ENCODE peak calls at places on chromosomes 7 and 10, in four cellular contexts. L, K, I and R are unnamed samples. For H3K36me3 and H3K4me1, the result is how much of the 10 kb centered on the place peaks cover.

GRCh38 chr10:14389981-14390590 is 59.4 kb upstream of the FRMD4A start:
- DNase-seq in I (no peak), L (no peak), K (no peak), R (no peak)

GRCh38 chr7:146735992-146736391 is 619.4 kb downstream of the CNTNAP2 start:
- DNase-seq in K (no peak), L (no peak), I (no peak), R (no peak)

GRCh38 chr7:94364816-94365215 is 29.9 kb upstream of the COL1A2 start:
- DNase-seq in K (no peak), I (no peak), L (no peak), R (no peak)

GRCh38 chr7:22082553-22082885 is 136.8 kb upstream of the CDCA7L start:
- DNase-seq in L (no peak), K (no peak), I (no peak), R (no peak)

GRCh38 chr10:110138197-110138812 is 69.1 kb upstream of the MXI1 start:
- DNase-seq in K (no peak), I (no peak), L (peak), R (no peak)

GRCh38 chr10:30502266-30503058 is 68.5 kb downstream of the MAP3K8 start:
- DNase-seq in K (no peak), I (peak), L (peak), R (no peak)

GRCh38 chr10:98045785-98046389 is 15.5 kb upstream of the CRTAC1 start:
- DNase-seq in L (peak), I (peak), K (peak), R (peak)

GRCh38 chr7:34156336-34156735 is 251.0 kb downstream of the BMPER start:
- DNase-seq in I (no peak), L (no peak), K (no peak), R (no peak)

GRCh38 chr7:53003653-53004445 is 31.6 kb upstream of the POM121L12 start:
- DNase-seq in L (no peak), K (no peak), I (no peak), R (no peak)

GRCh38 chr7:139592801-139593461 is 69.4 kb downstream of the CLEC2L start:
- DNase-seq in K (no peak), I (no peak), L (no peak), R (no peak)
- H3K36me3 ChIP-seq in K (under half), I (under half), L (under half), R (under half)

DNA sequence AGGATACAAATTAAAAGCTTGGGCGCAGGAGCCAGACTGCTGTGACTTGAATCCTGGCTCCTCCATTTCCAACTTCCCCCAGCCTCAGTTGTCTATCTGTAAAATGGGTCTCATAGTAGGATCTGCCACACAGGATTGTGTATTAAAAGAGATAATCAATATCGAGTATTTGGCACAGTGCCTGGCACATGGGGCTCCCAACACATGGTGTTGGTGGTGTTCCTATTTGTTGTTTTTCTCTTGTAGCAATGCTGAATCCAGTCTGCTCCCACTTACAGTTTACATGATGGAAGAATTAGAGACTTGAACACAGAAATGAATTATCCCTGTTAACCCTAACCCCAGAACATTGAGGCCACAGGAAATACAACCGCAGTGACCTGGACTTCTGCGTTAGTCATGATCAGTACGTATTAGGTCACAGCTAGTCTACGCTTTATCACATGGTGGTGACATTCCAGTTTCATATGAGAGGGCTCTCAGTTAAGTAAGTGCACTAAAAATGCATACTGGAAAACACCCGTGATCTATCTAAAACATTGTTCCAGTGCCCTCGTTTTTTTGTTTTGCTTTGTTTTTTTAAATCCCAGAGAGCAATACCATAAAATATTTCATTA is 169.5 kb upstream of the KLF14 start:
- DNase-seq in I (no peak), L (peak), K (no peak), R (no peak)
- H3K4me1 ChIP-seq in I (under half), L (under half), K (under half), R (under half)

DNA sequence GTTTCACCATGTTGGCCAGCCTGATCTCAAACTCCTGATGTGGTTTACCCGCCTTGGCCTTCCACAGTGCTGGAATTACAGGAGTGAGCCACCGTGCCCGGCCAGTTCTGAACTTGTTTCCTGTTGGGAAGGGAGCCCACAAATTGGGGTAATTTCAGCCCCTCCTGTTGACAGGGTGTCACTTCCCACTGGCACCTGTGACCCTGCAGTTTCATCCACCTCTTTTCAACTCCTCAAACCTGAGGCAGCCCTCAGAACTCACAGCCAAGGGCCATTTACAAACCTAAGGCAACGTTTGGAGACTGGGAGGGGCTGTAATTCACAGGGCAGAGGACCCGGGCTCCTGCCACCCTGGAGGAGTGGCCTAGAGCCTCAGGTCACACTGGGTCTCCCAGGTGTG is 22.2 kb upstream of the CHST12 start:
- DNase-seq in K (no peak), I (no peak), L (no peak), R (no peak)
- H3K36me3 ChIP-seq in K (under half), I (under half), L (under half), R (under half)

GRCh38 chr7:150962743-150963399 is 15.2 kb downstream of the KCNH2 start:
- DNase-seq in K (peak), L (peak), I (peak), R (peak)

GRCh38 chr7:150962285-150962742 is 15.8 kb downstream of the KCNH2 start:
- DNase-seq in K (no peak), I (no peak), L (no peak), R (no peak)

GRCh38 chr7:150959739-150960734 is 18.1 kb downstream of the KCNH2 start:
- DNase-seq in K (no peak), I (no peak), L (no peak), R (no peak)

GRCh38 chr7:150963707-150964559 is 14.2 kb downstream of the KCNH2 start:
- DNase-seq in L (no peak), K (no peak), I (no peak), R (no peak)

GRCh38 chr7:150961510-150962284 is 16.4 kb downstream of the KCNH2 start:
- DNase-seq in K (no peak), L (peak), I (no peak), R (no peak)
- H3K4me1 ChIP-seq in K (under half), L (under half), I (under half), R (under half)

GRCh38 chr7:35820858-35821257 is 20.0 kb downstream of the SEPTIN7 start:
- DNase-seq in I (no peak), L (no peak), K (no peak), R (no peak)
- H3K36me3 ChIP-seq in I (under half), L (under half), K (under half), R (under half)

GRCh38 chr7:121202125-121202524 is 126.7 kb upstream of the WNT16 start:
- DNase-seq in K (no peak), I (no peak), L (no peak), R (no peak)

GRCh38 chr7:121205777-121206176 is 123.0 kb upstream of the WNT16 start:
- DNase-seq in K (no peak), I (no peak), L (no peak), R (no peak)

GRCh38 chr7:121204537-121204936 is 124.3 kb upstream of the WNT16 start:
- DNase-seq in I (no peak), L (peak), K (no peak), R (no peak)

GRCh38 chr7:121198502-121198901 is 130.3 kb upstream of the WNT16 start:
- DNase-seq in I (no peak), K (no peak), L (no peak), R (no peak)

GRCh38 chr7:121202834-121203233 is 126.0 kb upstream of the WNT16 start:
- DNase-seq in K (no peak), I (no peak), L (no peak), R (no peak)
- H3K4me1 ChIP-seq in K (under half), I (under half), L (under half), R (under half)

DNA sequence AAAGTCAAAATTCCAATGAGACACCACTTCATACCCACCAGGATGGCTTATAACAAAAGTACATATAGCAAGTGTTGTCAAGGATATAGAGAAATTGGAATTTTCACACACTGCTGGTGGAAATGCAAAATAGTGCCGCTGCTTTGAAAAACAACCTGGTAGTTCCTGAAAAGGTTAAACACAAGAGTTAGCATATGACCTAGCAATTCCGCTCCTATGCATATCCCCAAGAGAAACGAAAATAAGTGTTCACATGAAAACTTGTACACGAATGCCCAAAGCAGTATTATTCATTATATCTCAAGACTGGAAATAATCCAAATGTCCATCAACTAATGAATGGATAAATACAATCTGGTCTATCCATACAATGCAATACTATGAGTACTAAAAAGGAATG is 14.8 kb downstream of the IDE start:
- DNase-seq in K (no peak), I (no peak), L (no peak), R (no peak)
- H3K36me3 ChIP-seq in K (under half), I (under half), L (under half), R (under half)

GRCh38 chr7:151091003-151091402 is 4.7 kb downstream of the AGAP3 start:
- DNase-seq in K (no peak), I (no peak), L (no peak), R (no peak)

GRCh38 chr7:151093748-151094147 is 7.5 kb downstream of the AGAP3 start:
- DNase-seq in K (no peak), L (no peak), I (no peak), R (no peak)

GRCh38 chr7:151091988-151092387 is 5.7 kb downstream of the AGAP3 start:
- DNase-seq in L (no peak), I (no peak), K (no peak), R (no peak)

GRCh38 chr7:151089893-151090730 is 3.8 kb downstream of the AGAP3 start:
- DNase-seq in I (no peak), K (no peak), L (no peak), R (no peak)

GRCh38 chr7:151091431-151091830 is 5.2 kb downstream of the AGAP3 start:
- DNase-seq in L (no peak), I (no peak), K (no peak), R (no peak)
- H3K4me1 ChIP-seq in L (under half), I (under half), K (under half), R (under half)

DNA sequence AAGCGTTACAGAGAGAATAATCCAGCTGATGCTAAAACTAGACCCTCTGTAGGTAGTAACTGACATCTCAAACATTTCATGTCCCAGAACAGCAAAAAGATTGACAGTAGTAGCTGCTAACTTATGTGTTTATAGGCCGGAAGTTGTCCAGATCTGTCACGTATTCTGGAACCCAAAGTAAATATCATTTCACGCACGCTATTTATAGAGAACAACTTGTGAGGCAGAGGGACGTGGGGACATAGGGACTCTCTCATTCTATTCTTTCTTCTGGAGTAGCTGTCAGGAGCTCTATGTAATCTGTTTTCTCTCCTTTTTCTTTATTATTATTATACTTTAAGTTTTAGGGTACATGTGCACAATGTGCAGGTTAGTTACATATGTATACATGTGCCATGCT is 22.3 kb downstream of the AGK start:
- DNase-seq in L (no peak), K (no peak), I (no peak), R (no peak)
- H3K36me3 ChIP-seq in L (under half), K (under half), I (under half), R (under half)

GRCh38 chr7:137986252-137987010 is 15.5 kb downstream of the CREB3L2 start:
- DNase-seq in L (peak), I (no peak), K (no peak), R (no peak)
- H3K4me1 ChIP-seq in L (under half), I (under half), K (half or more), R (under half)